ENCODE peak calls at places on chromosome 20, in four cellular contexts. B is transverse colon, Y is breast epithelium, F is K562. X is an unnamed sample.

GRCh38 chr20:41436679-41437078 is 70.1 kb upstream of the EMILIN3 start:
- DNase-seq in B (no peak), Y (no peak), F (no peak), X (no peak)

GRCh38 chr20:2633381-2633780 is 19.1 kb upstream of the NOP56 start:
- DNase-seq in B (no peak), Y (no peak), F (no peak), X (no peak)

GRCh38 chr20:41306061-41306727 is 11.3 kb downstream of the ZHX3 start:
- DNase-seq in B (no peak), Y (no peak), F (no peak), X (no peak)

GRCh38 chr20:40274912-40275654 is 414.0 kb downstream of the MAFB start:
- DNase-seq in B (no peak), Y (no peak), F (no peak), X (no peak)

GRCh38 chr20:11492391-11492790 is 425.3 kb upstream of the BTBD3 start:
- DNase-seq in B (no peak), Y (no peak), F (no peak), X (no peak)

GRCh38 chr20:2273634-2274302 is 22.0 kb upstream of the TGM3 start:
- DNase-seq in B (no peak), Y (no peak), F (no peak), X (no peak)

GRCh38 chr20:47785321-47785899 is at the start of gene SULF2:
- DNase-seq in B (peak), Y (no peak), F (no peak), X (peak)

GRCh38 chr20:18046535-18046934 is 11.2 kb downstream of the OVOL2 start:
- DNase-seq in B (peak), Y (no peak), F (no peak), X (no peak)

GRCh38 chr20:17610566-17611289 is 40.9 kb downstream of the DSTN start:
- DNase-seq in B (peak), Y (peak), F (no peak), X (no peak)

GRCh38 chr20:58374906-58375760 is 13.9 kb upstream of the VAPB start:
- DNase-seq in B (no peak), Y (no peak), F (no peak), X (no peak)

GRCh38 chr20:43586641-43587040 is 4.1 kb upstream of the IFT52 start:
- DNase-seq in B (no peak), Y (no peak), F (no peak), X (no peak)

GRCh38 chr20:10861086-10861485 is 187.3 kb upstream of the JAG1 start:
- DNase-seq in B (no peak), Y (no peak), F (no peak), X (no peak)

GRCh38 chr20:61115627-61116026 is 136.4 kb upstream of the CDH4 start:
- DNase-seq in B (no peak), Y (no peak), F (no peak), X (no peak)

GRCh38 chr20:17663040-17663399 is 19.0 kb downstream of the RRBP1 start:
- DNase-seq in B (no peak), Y (no peak), F (no peak), X (no peak)

GRCh38 chr20:23362392-23363256 is 642 bp downstream of the GZF1 start:
- DNase-seq in B (peak), Y (no peak), F (peak), X (peak)

GRCh38 chr20:47318027-47318595 is 38.4 kb downstream of the ZMYND8 start:
- DNase-seq in B (peak), Y (no peak), F (peak), X (no peak)

GRCh38 chr20:13302647-13303425 is 81.8 kb downstream of the ISM1 start:
- DNase-seq in B (peak), Y (no peak), F (no peak), X (no peak)

DNA sequence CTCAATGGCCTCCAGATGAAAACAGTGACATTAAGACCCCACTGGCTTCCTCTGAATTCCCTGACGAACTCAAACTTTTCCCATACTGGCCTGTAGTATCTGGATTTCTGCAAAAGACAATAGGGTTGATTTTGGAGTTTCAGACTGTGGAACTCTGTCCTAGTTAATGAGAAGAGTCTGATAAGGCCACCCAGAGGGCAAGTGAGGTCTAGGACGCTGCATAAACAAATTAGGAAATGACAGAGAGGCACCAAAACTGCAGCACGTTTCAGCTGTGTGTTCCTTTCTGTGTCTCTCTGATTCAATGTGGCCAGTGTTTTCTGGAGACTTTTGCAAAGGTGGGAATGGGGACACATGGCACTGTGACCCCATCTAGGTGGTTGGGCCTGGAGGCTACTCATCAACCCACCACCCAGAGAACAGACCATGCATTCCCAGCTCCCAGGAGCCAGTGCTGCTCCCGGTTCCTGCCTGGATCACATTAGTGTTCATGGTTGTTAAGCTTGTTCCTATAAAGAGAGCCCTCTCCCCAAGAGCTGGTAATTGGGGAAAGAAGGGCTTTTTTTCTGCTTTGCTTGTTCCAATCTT is 101.9 kb downstream of the PHACTR3 start:
- DNase-seq in B (no peak), Y (no peak), F (no peak), X (no peak)
- TF ChIP-seq POLR2AphosphoS5 in B (no peak), Y (no peak), F (no peak), X (no peak)

DNA sequence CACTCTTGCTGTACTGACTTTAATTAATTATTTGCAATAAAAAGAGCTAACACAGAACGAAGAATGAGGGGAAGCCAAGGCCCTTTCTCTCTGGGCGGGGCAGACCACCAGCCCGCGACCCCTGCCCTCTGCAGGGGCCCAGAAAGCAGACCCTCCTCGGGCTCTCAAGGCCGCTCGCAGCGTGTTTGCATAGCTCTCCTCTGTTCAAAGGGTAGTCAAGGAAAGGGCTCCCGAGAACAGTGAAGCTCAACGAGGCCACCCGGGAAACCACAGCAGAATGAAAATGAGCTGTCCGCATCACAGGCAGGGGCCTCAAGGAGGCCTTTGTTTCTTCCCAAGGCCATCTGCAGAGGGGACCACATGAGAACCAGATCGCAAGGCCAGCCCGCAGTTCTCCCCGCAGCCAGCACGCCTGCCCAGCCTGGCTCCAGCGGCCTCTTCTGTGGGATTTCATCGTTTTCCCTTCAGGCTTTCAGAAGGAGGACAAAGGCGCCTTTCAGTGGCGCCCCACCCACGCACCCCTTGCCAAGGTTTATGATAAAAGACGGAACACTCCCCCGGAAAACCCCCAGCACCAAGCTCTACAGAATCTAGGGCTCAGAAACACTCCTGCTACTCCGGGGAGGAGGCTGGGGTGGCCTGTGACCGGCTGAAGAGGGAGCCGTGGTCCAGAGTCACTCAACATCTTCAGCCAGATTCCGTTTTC is 25.3 kb downstream of the ACSS1 start:
- DNase-seq in B (peak), Y (no peak), F (no peak), X (no peak)
- TF ChIP-seq POLR2A in B (no peak), Y (no peak), F (no peak), X (no peak)

DNA sequence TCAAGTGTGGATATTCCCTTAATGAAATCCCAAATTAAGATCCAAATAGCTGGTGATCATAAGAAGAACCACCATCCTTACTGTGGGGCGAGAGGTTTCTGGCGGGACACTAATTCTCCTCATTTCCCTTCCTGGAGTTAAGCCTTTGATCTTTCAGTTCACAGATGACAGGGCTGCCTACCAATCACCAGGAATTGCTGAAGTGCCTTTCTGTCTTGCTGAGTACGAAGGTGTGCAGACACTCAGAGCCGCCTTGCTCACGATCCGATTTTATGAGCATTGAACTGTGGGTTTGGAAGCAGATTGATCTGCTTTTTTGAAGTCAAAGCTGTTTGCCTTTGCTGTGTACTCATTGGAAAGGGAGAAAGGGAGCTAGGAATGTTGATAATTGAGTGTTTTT is 129.0 kb upstream of the SALL4 start:
- DNase-seq in B (no peak), Y (no peak), F (no peak), X (no peak)
- TF ChIP-seq POLR2AphosphoS5 in B (no peak), Y (no peak), F (no peak), X (no peak)

GRCh38 chr20:36466089-36466488 is 75.2 kb upstream of the MYL9 start:
- DNase-seq in B (no peak), Y (no peak), F (no peak), X (no peak)

GRCh38 chr20:36467076-36467999 is 74.0 kb upstream of the MYL9 start:
- DNase-seq in B (peak), Y (no peak), F (no peak), X (no peak)

GRCh38 chr20:36463212-36464061 is 77.9 kb upstream of the MYL9 start:
- DNase-seq in B (no peak), Y (no peak), F (no peak), X (no peak)

GRCh38 chr20:36462440-36463211 is 78.7 kb upstream of the MYL9 start:
- DNase-seq in B (peak), Y (no peak), F (no peak), X (no peak)

GRCh38 chr20:36465109-36466080 is 75.9 kb upstream of the MYL9 start:
- DNase-seq in B (peak), Y (no peak), F (peak), X (no peak)
- TF ChIP-seq POLR2A in B (peak), Y (no peak), F (no peak), X (no peak)

DNA sequence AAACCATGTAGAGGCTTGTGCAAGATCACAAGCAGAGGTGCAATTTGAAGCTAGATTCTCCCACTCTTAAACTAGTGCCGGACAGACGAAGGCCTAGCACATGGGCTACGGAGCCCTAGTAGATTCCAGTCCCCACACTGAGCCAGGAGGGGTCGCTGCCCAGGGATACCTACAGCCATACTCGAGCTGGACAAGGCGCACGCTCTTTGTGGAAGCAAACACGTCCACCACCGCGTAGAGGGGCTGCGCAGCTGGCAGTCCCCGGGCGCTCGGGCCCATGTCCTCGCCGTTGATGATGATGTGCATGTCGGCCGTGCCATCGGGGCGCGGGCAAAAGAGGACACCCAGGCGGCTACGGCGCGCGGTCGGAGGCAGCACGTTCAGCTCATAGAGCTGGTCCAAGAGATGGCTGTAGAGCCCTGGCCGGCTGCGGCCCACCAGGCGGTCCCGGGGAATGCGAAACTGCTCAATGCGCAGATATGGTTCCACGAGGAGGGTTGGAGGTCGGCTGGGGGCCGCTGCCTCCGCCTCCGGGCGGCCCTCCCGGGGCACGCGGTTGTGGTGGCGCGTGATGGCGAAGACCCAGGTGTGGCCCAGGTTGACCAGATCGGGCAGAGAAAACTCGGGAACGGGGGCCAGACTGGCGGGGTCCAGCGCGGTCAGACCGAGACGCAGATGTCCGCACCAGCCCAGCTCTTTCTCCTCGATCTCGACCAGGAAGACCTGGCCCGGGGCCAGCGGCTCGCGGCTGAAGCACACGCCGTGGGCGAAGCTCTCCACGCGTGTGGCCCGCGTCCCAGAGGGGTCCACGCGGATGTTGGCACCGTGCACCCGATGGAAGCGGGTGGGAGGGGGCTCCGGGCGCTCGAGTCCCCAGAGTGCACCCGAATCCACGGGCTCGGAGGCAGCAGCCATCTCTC is 671 bp downstream of the NEURL2 start:
- DNase-seq in B (peak), Y (peak), F (peak), X (no peak)
- TF ChIP-seq POLR2AphosphoS5 in B (peak), Y (peak), F (no peak), X (no peak)

GRCh38 chr20:325043-325888 is at the start of gene SOX12:
- DNase-seq in B (peak), Y (peak), F (peak), X (peak)
- TF ChIP-seq POLR2A in B (peak), Y (no peak), F (peak), X (peak)

GRCh38 chr20:31968299-31969126 is 562 bp downstream of the XKR7 start:
- DNase-seq in B (peak), Y (peak), F (peak), X (peak)
- TF ChIP-seq POLR2AphosphoS5 in B (no peak), Y (peak), F (no peak), X (no peak)

DNA sequence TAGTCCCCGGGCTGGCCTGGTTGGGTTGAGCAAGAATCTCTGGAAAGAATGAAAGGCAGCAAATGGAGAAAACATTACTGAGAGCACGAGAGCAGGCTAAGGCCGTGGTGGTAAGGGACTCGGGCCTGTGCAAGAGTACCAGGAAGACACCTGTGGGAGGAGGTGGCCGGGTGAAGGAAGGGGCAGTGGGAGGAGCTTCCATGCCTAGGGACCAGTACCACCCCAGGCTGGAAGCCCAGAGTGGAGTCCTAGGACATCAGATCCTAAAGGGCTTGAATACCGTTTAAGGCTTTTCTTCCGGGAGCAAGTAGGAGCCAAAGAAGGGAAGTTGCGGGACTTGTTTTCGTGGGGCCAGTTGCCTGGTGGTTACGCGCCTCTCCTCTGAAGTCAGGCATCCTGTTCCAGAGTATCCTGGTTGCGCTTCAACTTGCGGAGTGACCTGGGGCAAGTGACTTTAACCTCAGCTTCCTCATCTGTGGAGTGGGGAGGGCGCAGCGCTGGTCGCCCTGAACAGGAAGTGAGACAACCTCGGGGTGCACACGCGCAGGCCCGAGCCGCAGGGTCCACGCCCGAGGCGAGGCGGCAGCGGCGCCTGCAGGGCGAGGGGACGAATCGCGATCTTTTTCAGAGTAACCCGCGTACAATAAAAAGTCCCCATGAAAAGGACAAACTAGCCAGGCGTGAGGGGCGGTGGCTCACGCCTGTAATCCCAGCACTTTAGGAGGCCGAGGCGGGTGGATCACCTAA is 1.1 kb upstream of the TPD52L2 start:
- DNase-seq in B (peak), Y (peak), F (peak), X (peak)
- TF ChIP-seq POLR2A in B (no peak), Y (no peak), F (no peak), X (peak)

DNA sequence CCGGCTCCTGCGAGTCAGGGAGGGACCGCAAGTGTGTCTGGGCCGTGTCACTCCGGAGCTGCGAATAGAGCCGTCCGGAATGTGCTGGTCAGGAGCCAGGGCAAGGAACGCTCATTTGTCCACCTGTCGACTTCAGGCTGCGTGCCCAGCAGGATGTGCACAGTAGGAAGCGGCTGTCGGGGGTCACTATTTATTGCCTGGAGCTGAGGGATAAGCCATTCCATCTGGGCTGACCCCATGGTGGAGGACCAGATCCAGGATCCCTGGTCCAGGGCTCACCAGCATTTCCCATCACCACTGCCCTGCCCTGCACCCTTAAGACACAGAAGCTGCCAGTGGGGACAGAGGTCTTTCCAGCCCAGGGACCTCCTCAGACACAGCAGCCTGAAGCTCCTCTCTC is 14.7 kb downstream of the NTSR1 start:
- DNase-seq in B (peak), Y (no peak), F (no peak), X (no peak)
- TF ChIP-seq POLR2AphosphoS5 in B (peak), Y (no peak), F (no peak), X (no peak)